ENCODE peak calls at places on chromosomes 16 and 17, in eight cellular contexts. Y, T, E, W, O, L, M and A are unnamed samples.

GRCh38 chr17:4233668-4234258 is 30.0 kb downstream of the ANKFY1 start:
- DNase-seq in Y (no peak), T (no peak), E (no peak), W (no peak), O (no peak), L (no peak), M (no peak), A (no peak)

GRCh38 chr16:15849209-15849981 is 7.4 kb downstream of the MYH11 start:
- DNase-seq in Y (no peak), T (no peak), E (no peak), W (no peak), O (no peak), L (no peak), M (no peak), A (no peak)

GRCh38 chr17:38798614-38799500 is 499 bp downstream of the PIP4K2B start:
- DNase-seq in Y (peak), T (no peak), E (peak), W (peak), O (peak), L (no peak), M (peak), A (no peak)

GRCh38 chr17:14061666-14062560 is 7.4 kb upstream of the COX10 start:
- DNase-seq in Y (no peak), T (no peak), E (peak), W (peak), O (no peak), L (no peak), M (no peak), A (peak)

GRCh38 chr17:31573861-31574260 is 182.4 kb downstream of the RAB11FIP4 start:
- DNase-seq in Y (peak), T (no peak), E (no peak), W (no peak), O (no peak), L (no peak), M (no peak), A (no peak)

GRCh38 chr16:79299154-79299799 is 301.3 kb downstream of the MAF start:
- DNase-seq in Y (no peak), T (no peak), E (no peak), W (no peak), O (no peak), L (no peak), M (no peak), A (no peak)

GRCh38 chr16:89178453-89179147 is 7.1 kb downstream of the CDH15 start:
- DNase-seq in Y (no peak), T (no peak), E (no peak), W (no peak), O (no peak), L (no peak), M (no peak), A (no peak)

GRCh38 chr17:43852571-43852970 is 5.6 kb downstream of the CD300LG start:
- DNase-seq in Y (no peak), T (no peak), E (no peak), W (no peak), O (no peak), L (no peak), M (no peak), A (no peak)

GRCh38 chr17:43356450-43356849 is 42.3 kb upstream of the ARL4D start:
- DNase-seq in Y (no peak), T (no peak), E (no peak), W (no peak), O (no peak), L (no peak), M (no peak), A (no peak)

GRCh38 chr16:31700530-31701388 is 172.8 kb upstream of the ZNF267 start:
- DNase-seq in Y (peak), T (peak), E (peak), W (peak), O (no peak), L (peak), M (peak), A (no peak)

GRCh38 chr17:67223924-67224323 is 21.1 kb downstream of the HELZ start:
- DNase-seq in Y (no peak), T (no peak), E (no peak), W (no peak), O (no peak), L (no peak), M (peak), A (no peak)

GRCh38 chr16:17346774-17347569 is 123.8 kb downstream of the XYLT1 start:
- DNase-seq in Y (no peak), T (peak), E (no peak), W (no peak), O (no peak), L (no peak), M (no peak), A (no peak)

GRCh38 chr16:85720319-85720637 is 30.6 kb downstream of the C16orf74 start:
- DNase-seq in Y (peak), T (no peak), E (no peak), W (no peak), O (no peak), L (no peak), M (no peak), A (no peak)

GRCh38 chr17:58210922-58211321 is 8.1 kb downstream of the MKS1 start:
- DNase-seq in Y (no peak), T (no peak), E (no peak), W (no peak), O (no peak), L (no peak), M (no peak), A (no peak)

GRCh38 chr17:69978056-69978646 is 96.9 kb upstream of the KCNJ16 start:
- DNase-seq in Y (no peak), T (no peak), E (peak), W (peak), O (no peak), L (no peak), M (no peak), A (no peak)

GRCh38 chr16:85126731-85127662 is 14.7 kb upstream of the CIBAR2 start:
- DNase-seq in Y (no peak), T (no peak), E (peak), W (peak), O (no peak), L (no peak), M (peak), A (peak)

GRCh38 chr16:83965444-83966152 is 2.4 kb upstream of the NECAB2 start:
- DNase-seq in Y (no peak), T (no peak), E (no peak), W (no peak), O (no peak), L (peak), M (no peak), A (no peak)

GRCh38 chr16:85571813-85572619 is 41.1 kb upstream of the GSE1 start:
- DNase-seq in Y (no peak), T (no peak), E (no peak), W (no peak), O (peak), L (no peak), M (no peak), A (no peak)

GRCh38 chr17:81517339-81518112 is 4.9 kb upstream of the ACTG1 start:
- DNase-seq in Y (no peak), T (peak), E (no peak), W (no peak), O (peak), L (no peak), M (no peak), A (no peak)

GRCh38 chr17:8707591-8708453 is 36.8 kb downstream of the CCDC42 start:
- DNase-seq in Y (no peak), T (no peak), E (no peak), W (peak), O (no peak), L (no peak), M (no peak), A (peak)

GRCh38 chr17:66580178-66580577 is 254.7 kb upstream of the CACNG5 start:
- DNase-seq in Y (no peak), T (no peak), E (peak), W (peak), O (no peak), L (peak), M (no peak), A (peak)

GRCh38 chr16:67902831-67903230 is 9.8 kb downstream of the PSKH1 start:
- DNase-seq in Y (no peak), T (no peak), E (no peak), W (no peak), O (no peak), L (no peak), M (no peak), A (no peak)

GRCh38 chr17:48632579-48633265 is 6.6 kb upstream of the HOXB9 start:
- DNase-seq in Y (no peak), T (no peak), E (no peak), W (no peak), O (no peak), L (no peak), M (no peak), A (no peak)

GRCh38 chr16:3592559-3592958 is 15.4 kb upstream of the NLRC3 start:
- DNase-seq in Y (no peak), T (no peak), E (no peak), W (no peak), O (no peak), L (no peak), M (no peak), A (no peak)

GRCh38 chr16:23857256-23857891 is 21.6 kb downstream of the PRKCB start:
- DNase-seq in Y (no peak), T (no peak), E (no peak), W (no peak), O (no peak), L (no peak), M (peak), A (no peak)

GRCh38 chr17:60390881-60391418 is 983 bp downstream of the USP32 start:
- DNase-seq in Y (no peak), T (no peak), E (peak), W (peak), O (no peak), L (no peak), M (peak), A (no peak)

GRCh38 chr17:16037636-16038035 is 38.0 kb downstream of the TTC19 start:
- DNase-seq in Y (no peak), T (no peak), E (peak), W (peak), O (no peak), L (no peak), M (no peak), A (no peak)

GRCh38 chr17:7323731-7324437 is 5.3 kb downstream of the NEURL4 start:
- DNase-seq in Y (no peak), T (no peak), E (peak), W (peak), O (no peak), L (peak), M (peak), A (no peak)

GRCh38 chr17:7325031-7325528 is 4.1 kb downstream of the NEURL4 start:
- DNase-seq in Y (no peak), T (no peak), E (no peak), W (no peak), O (no peak), L (no peak), M (no peak), A (no peak)

GRCh38 chr17:7322520-7323194 is 6.5 kb downstream of the NEURL4 start:
- DNase-seq in Y (no peak), T (no peak), E (no peak), W (no peak), O (no peak), L (no peak), M (no peak), A (no peak)

GRCh38 chr17:7326186-7326585 is 2.9 kb downstream of the NEURL4 start:
- DNase-seq in Y (no peak), T (no peak), E (no peak), W (no peak), O (no peak), L (no peak), M (no peak), A (no peak)

DNA sequence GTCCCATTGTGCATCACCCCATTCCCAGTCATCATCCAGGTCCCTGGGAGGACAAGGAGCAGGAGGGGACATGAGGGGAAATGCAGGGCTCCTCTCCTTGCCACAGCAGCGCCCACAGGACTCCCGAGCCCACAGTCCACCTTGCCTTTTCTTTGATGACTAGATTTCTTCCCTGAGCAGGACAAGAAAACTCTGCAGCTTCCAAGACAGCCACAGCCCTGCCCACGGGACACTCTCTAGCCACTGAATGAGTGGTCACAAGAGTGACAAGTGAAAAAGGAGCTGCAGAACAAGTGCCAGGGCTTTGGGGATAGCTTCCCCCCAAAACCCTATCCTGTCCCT is 4.7 kb downstream of the NEURL4 start:
- DNase-seq in Y (no peak), T (no peak), E (no peak), W (no peak), O (no peak), L (no peak), M (no peak), A (no peak)
- TF ChIP-seq CTCF in Y (no peak), T (no peak), E (no peak), W (no peak), O (no peak), L (no peak), M (no peak), A (no peak)

GRCh38 chr17:34387566-34387965 is 24.5 kb upstream of the CCL1 start:
- DNase-seq in Y (no peak), T (no peak), E (no peak), W (no peak), O (no peak), L (no peak), M (no peak), A (no peak)
- H3K4me3 ChIP-seq in Y (no peak), T (no peak), E (no peak), W (no peak), O (no peak), L (no peak), M (no peak), A (no peak)

DNA sequence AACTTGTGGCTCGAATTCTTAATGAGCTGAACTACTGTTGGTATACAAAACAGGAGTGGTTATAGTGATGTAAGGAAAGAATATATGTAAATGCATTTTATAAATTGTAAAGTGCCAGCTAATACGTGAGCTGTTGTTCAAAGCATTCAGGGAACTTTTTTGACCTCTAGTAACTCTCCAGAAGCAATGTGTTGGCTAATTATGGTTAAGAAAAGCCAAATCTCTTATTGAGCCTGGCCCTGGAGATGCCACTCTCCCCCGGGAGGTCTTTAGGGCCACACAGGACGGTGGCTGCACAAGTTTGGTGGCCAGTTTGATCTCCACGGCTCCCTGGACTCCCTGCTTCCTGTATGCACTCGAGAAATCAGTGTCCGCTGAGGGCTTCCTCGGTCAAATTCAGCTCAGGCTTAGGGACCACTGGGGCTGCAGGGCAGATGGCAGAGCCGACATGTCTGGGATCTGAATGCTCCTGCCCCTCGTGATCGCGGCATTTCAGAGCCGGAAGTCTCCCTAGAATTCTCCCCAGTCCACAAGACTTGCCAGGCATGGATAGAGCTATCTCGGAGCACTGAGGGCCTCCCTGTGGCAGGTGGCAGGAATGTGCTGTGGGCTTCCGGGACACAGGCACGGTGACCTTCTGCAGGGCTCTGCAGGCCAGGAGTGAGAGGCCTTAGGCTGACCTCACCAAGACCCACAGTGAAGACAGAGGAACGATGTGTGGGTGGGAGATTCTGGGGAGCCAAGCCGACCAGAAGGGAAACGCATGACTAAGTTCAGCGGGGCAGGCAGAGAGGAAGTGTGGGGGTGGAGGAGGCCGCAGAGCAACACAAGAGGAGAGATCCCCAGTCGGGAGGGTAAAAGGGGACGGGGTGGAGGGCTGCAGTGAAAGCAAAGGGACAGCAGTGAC is 18.6 kb upstream of the PITPNM3 start:
- DNase-seq in Y (no peak), T (peak), E (peak), W (peak), O (peak), L (no peak), M (no peak), A (peak)
- TF ChIP-seq CTCF in Y (no peak), T (no peak), E (no peak), W (no peak), O (no peak), L (no peak), M (no peak), A (no peak)

GRCh38 chr16:2472885-2473284 is 1.8 kb downstream of the NTN3 start:
- DNase-seq in Y (no peak), T (no peak), E (no peak), W (no peak), O (no peak), L (peak), M (no peak), A (no peak)
- H3K4me3 ChIP-seq in Y (no peak), T (peak), E (no peak), W (no peak), O (no peak), L (no peak), M (peak), A (no peak)